ENCODE peak calls at places on chromosomes 7 and 10, in ten cellular contexts. P is amygdala; C is SK-N-DZ; N is activated naive CD8-positive, alpha-beta T cell treated with anti-CD3 and anti-CD28 coated beads, Interleukin-2, amount 50 U/mL, for 24 hours; X is NCI-H1105; W is amniotic stem cell; G is cardiac muscle cell; F is HFFc6; R is lung; U is activated CD4-positive, alpha-beta T cell treated with anti-CD3 and anti-CD28 coated beads, Interleukin-2, amount 10 ng/mL, durations not matched to agents 7 days and 5 days. L is an unnamed sample.

GRCh38 chr7:137142376-137142775 is 201.2 kb downstream of the PTN start:
- DNase-seq in X (no peak), W (no peak), C (no peak), N (no peak), P (no peak), R (no peak), F (peak; percentile 62), G (no peak), U (no peak), L (no peak)

GRCh38 chr10:11381023-11381422 is 230.4 kb downstream of the USP6NL start:
- DNase-seq in C (no peak), N (peak; percentile 14), P (no peak), U (no peak), X (no peak), R (no peak), W (no peak), G (no peak), F (no peak), L (no peak)

GRCh38 chr7:55774327-55775050 is 88.1 kb downstream of the SEPTIN14 start:
- DNase-seq in U (no peak), R (peak; percentile 30), X (peak; percentile 89), N (no peak), C (no peak), G (no peak), P (peak; percentile 2), W (no peak), F (no peak), L (no peak)

GRCh38 chr7:101814081-101814995 is 3.1 kb upstream of the CUX1 start:
- DNase-seq in C (peak; percentile 37), F (peak; percentile 30), G (peak; percentile 86), R (peak; percentile 55), U (peak; percentile 42), P (peak; percentile 17), N (peak; percentile 72), W (peak; percentile 36), X (no peak), L (peak; percentile 63)

GRCh38 chr10:103141950-103142349 is 51.1 kb downstream of the NT5C2 start:
- DNase-seq in X (no peak), U (no peak), F (no peak), W (no peak), G (no peak), N (no peak), P (no peak), R (no peak), C (no peak), L (no peak)

GRCh38 chr10:115441907-115442520 is 348.8 kb downstream of the ATRNL1 start:
- DNase-seq in R (no peak), F (no peak), P (no peak), X (no peak), U (no peak), W (no peak), C (no peak), N (no peak), G (no peak), L (no peak)

GRCh38 chr7:47247132-47247531 is 334.8 kb downstream of the TNS3 start:
- DNase-seq in F (no peak), G (no peak), W (no peak), C (no peak), R (no peak), N (no peak), P (no peak), U (no peak), X (no peak), L (no peak)

GRCh38 chr10:117226813-117227451 is 14.0 kb upstream of the SLC18A2 start:
- DNase-seq in P (no peak), G (peak; percentile 70), C (peak; percentile 57), R (no peak), F (peak; percentile 24), X (no peak), N (no peak), U (no peak), W (no peak), L (peak; percentile 45)

GRCh38 chr10:114681542-114681941 is 23.5 kb upstream of the ABLIM1 start:
- DNase-seq in G (no peak), W (no peak), C (no peak), X (no peak), F (peak; percentile 16), P (no peak), R (no peak), N (no peak), U (no peak), L (no peak)

GRCh38 chr7:26525413-26526287 is 234.0 kb downstream of the SNX10 start:
- DNase-seq in R (no peak), G (no peak), C (no peak), F (no peak), W (no peak), X (no peak), N (no peak), U (no peak), P (no peak), L (no peak)

GRCh38 chr10:29257106-29257783 is 31.6 kb upstream of the LYZL1 start:
- DNase-seq in C (no peak), R (peak; percentile 44), G (peak; percentile 62), N (no peak), U (no peak), W (peak; percentile 52), P (no peak), F (peak; percentile 92), X (no peak), L (no peak)

GRCh38 chr7:112338786-112339185 is 111.5 kb upstream of the IFRD1 start:
- DNase-seq in G (no peak), C (no peak), X (no peak), R (no peak), N (no peak), P (no peak), U (no peak), F (no peak), W (no peak), L (no peak)

GRCh38 chr10:93268021-93268420 is 194.3 kb downstream of the CYP26A1 start:
- DNase-seq in N (no peak), R (no peak), U (no peak), G (no peak), W (no peak), F (no peak), C (no peak), X (no peak), P (no peak), L (no peak)

GRCh38 chr7:108222236-108222892 is 92.2 kb upstream of the LAMB4 start:
- DNase-seq in R (no peak), W (no peak), G (peak; percentile 28), P (no peak), F (peak; percentile 38), C (no peak), N (no peak), U (no peak), X (no peak), L (no peak)

GRCh38 chr10:18478354-18478753 is 173.0 kb downstream of the NSUN6 start:
- DNase-seq in P (no peak), X (no peak), U (no peak), R (no peak), F (no peak), G (no peak), C (no peak), W (no peak), N (no peak), L (no peak)

GRCh38 chr7:28354601-28355062 is 57.7 kb upstream of the CREB5 start:
- DNase-seq in U (no peak), G (no peak), R (no peak), X (no peak), W (peak; percentile 81), C (peak; percentile 21), P (no peak), N (no peak), F (peak; percentile 65), L (no peak)

GRCh38 chr7:111074071-111074771 is 16.7 kb upstream of the LRRN3 start:
- DNase-seq in W (no peak), R (no peak), G (no peak), P (no peak), F (no peak), C (no peak), X (no peak), U (no peak), N (no peak), L (peak; percentile 11)

GRCh38 chr7:79420464-79420863 is 33.0 kb downstream of the MAGI2 start:
- DNase-seq in U (no peak), X (no peak), F (peak; percentile 92), G (no peak), P (no peak), C (no peak), N (no peak), R (no peak), W (peak; percentile 84), L (no peak)

GRCh38 chr7:147498081-147498480 is 1092.5 kb upstream of the C7orf33 start:
- DNase-seq in R (no peak), X (no peak), W (no peak), F (no peak), U (no peak), C (no peak), G (no peak), P (no peak), N (no peak), L (no peak)

GRCh38 chr7:157306836-157307533 is 29.8 kb upstream of the DNAJB6 start:
- DNase-seq in C (no peak), X (no peak), F (no peak), U (no peak), G (no peak), R (no peak), W (no peak), P (no peak), N (no peak), L (no peak)

GRCh38 chr10:73625004-73625883 is 16.0 kb downstream of the MYOZ1 start:
- DNase-seq in F (no peak), R (no peak), P (no peak), U (peak; percentile 17), C (peak; percentile 22), G (peak; percentile 65), W (no peak), N (peak; percentile 23), X (peak; percentile 4), L (peak; percentile 21)

GRCh38 chr10:88253-88652 is 39.2 kb upstream of the TUBB8 start:
- DNase-seq in X (no peak), P (no peak), G (no peak), F (no peak), W (no peak), C (peak; percentile 79), R (no peak), N (no peak), U (no peak), L (peak; percentile 21)

L was measured in small intestine.